ENCODE peak calls at places on chromosomes 3 and 15, in ten cellular contexts. Y is CD8-positive, alpha-beta T cell; J is esophagus squamous epithelium; W is fibroblast of the aortic adventitia; P is NT2/D1; V is choroid plexus epithelial cell; B is HCT116; L is hepatocyte; H is GM23338; I is OCI-LY7. E is an unnamed sample.

GRCh38 chr3:113252553-113252952 is 41.2 kb downstream of the BOC start:
- DNase-seq in V (no peak), H (no peak), Y (no peak), J (no peak), I (no peak), W (no peak), P (no peak), B (no peak), L (no peak), E (no peak)

GRCh38 chr15:31440754-31441298 is 114.2 kb downstream of the KLF13 start:
- DNase-seq in P (no peak), V (peak; percentile 39), J (no peak), W (peak; percentile 17), L (peak; percentile 49), I (no peak), B (no peak), Y (peak; percentile 45), H (peak; percentile 34), E (peak; percentile 41)

GRCh38 chr3:113219605-113220300 is 8.4 kb downstream of the BOC start:
- DNase-seq in Y (no peak), W (no peak), I (no peak), L (no peak), P (no peak), J (no peak), H (no peak), B (no peak), V (no peak), E (no peak)

GRCh38 chr3:160319322-160319721 is 79.7 kb downstream of the IFT80 start:
- DNase-seq in V (no peak), Y (no peak), B (no peak), W (no peak), P (no peak), I (no peak), L (no peak), H (no peak), J (no peak), E (no peak)

GRCh38 chr15:52294881-52295420 is 653 bp downstream of the MYO5C start:
- DNase-seq in W (no peak), L (peak; percentile 22), Y (no peak), V (no peak), I (no peak), P (no peak), H (peak; percentile 40), J (no peak), B (no peak), E (no peak)

GRCh38 chr3:39810647-39811161 is 1.3 kb downstream of the MYRIP start:
- DNase-seq in W (no peak), P (no peak), B (no peak), H (peak; percentile 40), I (no peak), J (no peak), L (peak; percentile 8), Y (no peak), V (no peak), E (no peak)

GRCh38 chr3:17518189-17519059 is 224.0 kb downstream of the TBC1D5 start:
- DNase-seq in Y (no peak), I (no peak), P (no peak), V (no peak), W (no peak), J (no peak), H (peak; percentile 46), L (no peak), B (no peak), E (no peak)

GRCh38 chr15:49168026-49168425 is 2.0 kb upstream of the GALK2 start:
- DNase-seq in H (no peak), J (no peak), P (no peak), Y (no peak), V (no peak), B (no peak), L (no peak), W (peak; percentile 33), I (no peak), E (peak; percentile 57)

GRCh38 chr15:93033434-93034045 is 55.5 kb downstream of the RGMA start:
- DNase-seq in W (no peak), L (no peak), I (no peak), B (no peak), V (no peak), H (no peak), Y (no peak), J (no peak), P (no peak), E (no peak)

GRCh38 chr15:35953424-35953823 is 407.5 kb upstream of the DPH6 start:
- DNase-seq in J (no peak), W (no peak), L (no peak), V (no peak), B (no peak), Y (no peak), P (no peak), H (no peak), I (no peak), E (no peak)

GRCh38 chr15:36432162-36432561 is 147.3 kb upstream of the CDIN1 start:
- DNase-seq in W (no peak), L (no peak), H (no peak), V (no peak), J (no peak), Y (no peak), I (no peak), B (no peak), P (no peak), E (peak; percentile 61)

GRCh38 chr3:182726258-182727142 is 66.8 kb upstream of the ATP11B start:
- DNase-seq in P (no peak), J (no peak), W (no peak), I (no peak), V (no peak), L (peak; percentile 41), B (no peak), H (no peak), Y (no peak), E (no peak)

GRCh38 chr3:182728248-182728647 is 65.1 kb upstream of the ATP11B start:
- DNase-seq in H (no peak), Y (no peak), I (no peak), J (no peak), P (no peak), L (no peak), V (no peak), W (no peak), B (no peak), E (no peak)

GRCh38 chr3:182723596-182723995 is 69.7 kb upstream of the ATP11B start:
- DNase-seq in L (no peak), Y (no peak), B (no peak), J (no peak), W (no peak), H (no peak), V (no peak), P (no peak), I (no peak), E (no peak)

GRCh38 chr3:182722938-182723337 is 70.4 kb upstream of the ATP11B start:
- DNase-seq in W (no peak), L (no peak), I (no peak), V (no peak), H (no peak), P (no peak), B (no peak), Y (no peak), J (no peak), E (no peak)

GRCh38 chr3:182725372-182726251 is 67.7 kb upstream of the ATP11B start:
- DNase-seq in L (peak; percentile 28), H (peak; percentile 65), J (no peak), Y (no peak), B (no peak), W (no peak), I (no peak), P (peak; percentile 20), V (peak; percentile 41), E (peak; percentile 13)
- H3K4me3 ChIP-seq in L (no peak overlapping the region), H (no peak overlapping the region), J (no peak overlapping the region), Y (no peak overlapping the region), B (no peak overlapping the region), W (peak overlapping the region; percentile 17), I (no peak overlapping the region), P (no peak overlapping the region), V (peak overlapping the region; percentile 39), E (peak overlapping the region; percentile 18)

DNA sequence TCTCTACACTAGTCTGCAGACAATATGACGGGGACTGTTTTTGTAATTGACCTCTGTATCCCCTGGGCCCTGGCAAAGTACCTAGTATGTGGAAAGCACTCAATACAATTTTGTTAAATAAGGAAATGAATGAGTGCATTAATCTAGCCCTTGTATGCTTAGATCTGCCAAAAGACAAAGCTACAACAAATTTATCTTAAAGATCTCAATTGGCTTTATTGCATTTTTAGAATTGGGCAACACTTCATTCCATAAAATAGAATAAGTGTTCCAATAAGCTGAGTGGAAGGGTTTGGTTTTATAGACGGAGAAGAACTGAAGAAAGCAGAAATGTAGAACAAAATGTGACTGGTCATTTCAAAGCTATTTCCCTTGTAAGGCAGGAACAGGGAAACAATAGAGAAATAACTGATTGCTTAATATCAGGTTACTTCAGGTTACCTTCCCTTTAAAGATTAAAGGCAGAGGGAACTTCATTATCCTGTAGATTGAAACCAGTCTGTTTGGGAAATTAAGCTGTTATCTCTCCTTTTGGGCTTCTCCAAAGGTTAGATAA is 108.3 kb upstream of the MME start:
- DNase-seq in Y (no peak), H (peak; percentile 4), I (no peak), V (peak; percentile 83), L (no peak), W (peak; percentile 95), P (no peak), J (no peak), B (no peak), E (peak; percentile 95)
- H3K4me3 ChIP-seq in Y (no peak overlapping the region), H (no peak overlapping the region), I (no peak overlapping the region), V (no peak overlapping the region), L (no peak overlapping the region), W (no peak overlapping the region), P (no peak overlapping the region), J (no peak overlapping the region), B (no peak overlapping the region), E (peak overlapping the region; percentile 27)

GRCh38 chr15:63380828-63381282 is 791 bp downstream of the CA12 start:
- DNase-seq in J (no peak), Y (no peak), P (no peak), W (peak; percentile 63), V (no peak), B (no peak), I (no peak), H (no peak), L (no peak), E (no peak)
- H3K4me3 ChIP-seq in J (peak overlapping the region; percentile 52), Y (no peak overlapping the region), P (peak overlapping the region; percentile 52), W (peak overlapping the region; percentile 86), V (peak overlapping the region; percentile 68), B (peak overlapping the region; percentile 57), I (no peak overlapping the region), H (peak overlapping the region; percentile 72), L (peak overlapping the region; percentile 40), E (peak overlapping the region; percentile 65)

GRCh38 chr15:70474367-70474681 is 289.0 kb downstream of the UACA start:
- DNase-seq in J (no peak), L (no peak), P (no peak), W (no peak), H (no peak), V (no peak), I (no peak), B (no peak), Y (no peak), E (no peak)
- H3K4me3 ChIP-seq in J (peak overlapping the region; percentile 28), L (no peak overlapping the region), P (no peak overlapping the region), W (peak overlapping the region; percentile 25), H (no peak overlapping the region), V (no peak overlapping the region), I (no peak overlapping the region), B (peak overlapping the region; percentile 48), Y (no peak overlapping the region), E (no peak overlapping the region)

DNA sequence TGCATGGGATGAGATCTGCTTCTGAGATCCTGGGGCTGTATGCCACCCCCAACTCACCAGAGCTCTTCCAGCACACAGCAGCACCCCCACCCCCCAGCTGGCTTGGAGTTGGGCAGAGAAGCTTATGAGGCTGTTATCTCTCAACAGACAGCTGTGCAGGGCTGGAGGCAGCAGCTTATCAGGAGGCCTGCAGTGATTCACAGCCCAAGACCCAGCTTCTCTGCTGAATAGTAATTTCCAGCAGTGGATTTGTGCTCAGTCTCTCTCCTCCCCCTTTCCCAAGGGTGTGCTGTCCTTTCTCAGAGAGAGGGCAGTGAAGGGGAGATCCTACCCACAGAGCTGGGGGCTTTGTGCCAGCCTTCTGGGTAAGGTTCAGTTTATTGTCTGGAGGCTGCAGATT is 2.1 kb downstream of the RPP25 start:
- DNase-seq in V (peak; percentile 86), P (no peak), B (no peak), H (no peak), J (no peak), L (peak; percentile 86), Y (no peak), W (peak; percentile 88), I (no peak), E (no peak)
- H3K4me3 ChIP-seq in V (peak overlapping the region; percentile 61), P (peak overlapping the region; percentile 82), B (no peak overlapping the region), H (peak overlapping the region; percentile 80), J (no peak overlapping the region), L (peak overlapping the region; percentile 76), Y (no peak overlapping the region), W (peak overlapping the region; percentile 64), I (peak overlapping the region; percentile 65), E (no peak overlapping the region)